ENCODE peak calls at places on chromosomes 13 and 19, in six cellular contexts. T, J, Q, V, U and K are unnamed samples.

GRCh38 chr13:97257228-97257755 is 35.2 kb downstream of the MBNL2 start:
- DNase-seq in T (no peak), J (no peak), Q (no peak), V (no peak), U (no peak), K (no peak)

GRCh38 chr13:99969934-99970760 is 1.4 kb downstream of the ZIC5 start:
- DNase-seq in T (peak), J (no peak), Q (no peak), V (no peak), U (no peak), K (peak)

GRCh38 chr19:13841339-13842293 is 35.3 kb upstream of the NANOS3 start:
- DNase-seq in T (no peak), J (peak), Q (peak), V (no peak), U (no peak), K (peak)

GRCh38 chr19:17205237-17206140 is 9.7 kb upstream of the USE1 start:
- DNase-seq in T (peak), J (peak), Q (peak), V (peak), U (peak), K (peak)

GRCh38 chr13:104683789-104684188 is 1617.6 kb upstream of the SLC10A2 start:
- DNase-seq in T (no peak), J (no peak), Q (no peak), V (no peak), U (no peak), K (no peak)

GRCh38 chr19:30690525-30690924 is 318.3 kb downstream of the ZNF536 start:
- DNase-seq in T (no peak), J (no peak), Q (no peak), V (no peak), U (no peak), K (no peak)

GRCh38 chr19:46728693-46729339 is 11.9 kb upstream of the PRKD2 start:
- DNase-seq in T (peak), J (peak), Q (peak), V (peak), U (peak), K (peak)

GRCh38 chr13:40341086-40341471 is 325.4 kb downstream of the FOXO1 start:
- DNase-seq in T (no peak), J (no peak), Q (no peak), V (no peak), U (no peak), K (no peak)

GRCh38 chr13:98285852-98286594 is 109.0 kb upstream of the RNF113B start:
- DNase-seq in T (no peak), J (no peak), Q (no peak), V (no peak), U (no peak), K (no peak)

GRCh38 chr19:8393192-8393870 is 3.2 kb downstream of the RAB11B start:
- DNase-seq in T (no peak), J (no peak), Q (no peak), V (no peak), U (no peak), K (no peak)

GRCh38 chr19:14383898-14384669 is 2.8 kb downstream of the ADGRE5 start:
- DNase-seq in T (peak), J (peak), Q (no peak), V (peak), U (peak), K (peak)